ENCODE peak calls at places on chromosomes 13 and 19, in five cellular contexts. E is endothelial cell of umbilical vein, G is anterior cingulate cortex, M is posterior cingulate gyrus, O is HFFc6. X is an unnamed sample.

GRCh38 chr19:14003279-14004051 is 2.7 kb downstream of the RFX1 start:
- DNase-seq in E (peak), G (no peak), M (no peak), O (no peak), X (peak)

GRCh38 chr19:21092107-21092506 is 10.1 kb downstream of the ZNF714 start:
- DNase-seq in E (no peak), G (no peak), M (no peak), O (peak), X (no peak)

GRCh38 chr13:109919715-109920375 is 133.5 kb upstream of the IRS2 start:
- DNase-seq in E (no peak), G (no peak), M (no peak), O (peak), X (no peak)

GRCh38 chr13:49208619-49209018 is 11.5 kb upstream of the MLNR start:
- DNase-seq in E (no peak), G (no peak), M (no peak), O (no peak), X (no peak)

GRCh38 chr13:33787051-33787591 is 30.8 kb upstream of the RFC3 start:
- DNase-seq in E (no peak), G (no peak), M (no peak), O (peak), X (no peak)

GRCh38 chr19:2429917-2430570 is 2.7 kb upstream of the TIMM13 start:
- DNase-seq in E (no peak), G (no peak), M (no peak), O (no peak), X (no peak)

GRCh38 chr13:50450279-50450678 is 393.2 kb downstream of the DLEU7 start:
- DNase-seq in E (no peak), G (no peak), M (no peak), O (no peak), X (no peak)

GRCh38 chr19:20472854-20473253 is 92.7 kb downstream of the ZNF737 start:
- DNase-seq in E (no peak), G (no peak), M (no peak), O (no peak), X (no peak)

GRCh38 chr13:40161931-40162330 is 504.5 kb downstream of the FOXO1 start:
- DNase-seq in E (no peak), G (no peak), M (no peak), O (no peak), X (no peak)

GRCh38 chr19:53959176-53959757 is 3.5 kb upstream of the CACNG8 start:
- DNase-seq in E (no peak), G (peak), M (no peak), O (no peak), X (no peak)

GRCh38 chr19:3653865-3654513 is 27.4 kb upstream of the CACTIN start:
- DNase-seq in E (no peak), G (no peak), M (no peak), O (no peak), X (peak)

GRCh38 chr13:74647991-74648390 is 513.8 kb upstream of the KLF12 start:
- DNase-seq in E (no peak), G (no peak), M (no peak), O (no peak), X (no peak)

GRCh38 chr19:17868669-17869068 is 3.1 kb upstream of the SLC5A5 start:
- DNase-seq in E (no peak), G (no peak), M (no peak), O (no peak), X (no peak)

GRCh38 chr19:57075125-57075524 is 44.7 kb upstream of the USP29 start:
- DNase-seq in E (no peak), G (peak), M (no peak), O (no peak), X (no peak)

GRCh38 chr13:23960566-23961156 is 63.4 kb upstream of the C1QTNF9B start:
- DNase-seq in E (peak), G (no peak), M (no peak), O (peak), X (peak)

GRCh38 chr19:1237754-1238372 is at the start of gene CBARP:
- DNase-seq in E (no peak), G (peak), M (peak), O (no peak), X (no peak)

GRCh38 chr19:7083076-7083956 is 13.8 kb downstream of the ZNF557 start:
- DNase-seq in E (peak), G (no peak), M (no peak), O (peak), X (no peak)

GRCh38 chr19:17376935-17377600 is at the start of gene PLVAP:
- DNase-seq in E (peak), G (no peak), M (no peak), O (no peak), X (peak)

GRCh38 chr19:6222884-6223283 is 56.9 kb downstream of the MLLT1 start:
- DNase-seq in E (no peak), G (no peak), M (no peak), O (peak), X (no peak)

GRCh38 chr13:113102727-113103126 is 2.9 kb upstream of the F7 start:
- DNase-seq in E (no peak), G (no peak), M (no peak), O (no peak), X (no peak)

GRCh38 chr13:39451860-39452301 is 151.1 kb downstream of the LHFPL6 start:
- DNase-seq in E (peak), G (no peak), M (no peak), O (no peak), X (peak)

GRCh38 chr13:76398426-76398825 is 487.8 kb downstream of the KCTD12 start:
- DNase-seq in E (no peak), G (no peak), M (no peak), O (no peak), X (no peak)

GRCh38 chr19:32743447-32743846 is 23.9 kb downstream of the TDRD12 start:
- DNase-seq in E (no peak), G (no peak), M (no peak), O (no peak), X (no peak)

X was measured in dermis microvascular lymphatic vessel endothelial cell.